ENCODE peak calls at places on chromosome 21, in five cellular contexts. F is fibroblast of lung, K is GM23248, U is heart left ventricle, Z is esophagus squamous epithelium. P is an unnamed sample.

GRCh38 chr21:29538115-29538514 is 239.4 kb downstream of the BACH1 start:
- DNase-seq in F (peak; percentile 77), K (peak; percentile 55), U (no peak), Z (no peak), P (no peak)

GRCh38 chr21:31182231-31183129 is 144.2 kb upstream of the KRTAP19-8 start:
- DNase-seq in F (no peak), K (no peak), U (no peak), Z (no peak), P (no peak)

GRCh38 chr21:31545036-31545435 is 114.5 kb upstream of the SOD1 start:
- DNase-seq in F (no peak), K (no peak), U (no peak), Z (no peak), P (no peak)

GRCh38 chr21:34698270-34699015 is 29.6 kb downstream of the CLIC6 start:
- DNase-seq in F (peak; percentile 21), K (no peak), U (no peak), Z (no peak), P (no peak)

GRCh38 chr21:34221331-34222030 is 142.3 kb upstream of the KCNE2 start:
- DNase-seq in F (no peak), K (no peak), U (no peak), Z (no peak), P (no peak)

GRCh38 chr21:33490991-33491372 is 534 bp downstream of the DNAJC28 start:
- DNase-seq in F (peak; percentile 6), K (peak; percentile 32), U (no peak), Z (no peak), P (no peak)

GRCh38 chr21:42263591-42264131 is 44.7 kb downstream of the ABCG1 start:
- DNase-seq in F (no peak), K (no peak), U (no peak), Z (no peak), P (peak; percentile 13)

GRCh38 chr21:44485254-44485793 is 30.0 kb downstream of the LRRC3 start:
- DNase-seq in F (no peak), K (no peak), U (no peak), Z (no peak), P (peak; percentile 52)

GRCh38 chr21:25283720-25284119 is 323.6 kb downstream of the MRPL39 start:
- DNase-seq in F (peak; percentile 25), K (peak; percentile 68), U (no peak), Z (no peak), P (no peak)

GRCh38 chr21:16608209-16608830 is 878.5 kb downstream of the USP25 start:
- DNase-seq in F (no peak), K (no peak), U (no peak), Z (no peak), P (no peak)

GRCh38 chr21:33801424-33802405 is 113.9 kb downstream of the ATP5PO start:
- DNase-seq in F (peak; percentile 63), K (peak; percentile 84), U (no peak), Z (no peak), P (peak; percentile 90)

GRCh38 chr21:29265690-29266479 is 32.8 kb upstream of the BACH1 start:
- DNase-seq in F (no peak), K (peak; percentile 4), U (no peak), Z (no peak), P (no peak)

GRCh38 chr21:41135715-41136114 is 32.2 kb upstream of the BACE2 start:
- DNase-seq in F (no peak), K (no peak), U (no peak), Z (no peak), P (no peak)

GRCh38 chr21:43361493-43362296 is 65.2 kb downstream of the SIK1 start:
- DNase-seq in F (no peak), K (peak; percentile 75), U (no peak), Z (no peak), P (no peak)

GRCh38 chr21:42672699-42673458 is 19.5 kb downstream of the PDE9A start:
- DNase-seq in F (peak; percentile 89), K (peak; percentile 46), U (no peak), Z (no peak), P (no peak)

GRCh38 chr21:35102488-35103407 is 53.6 kb upstream of the RUNX1 start:
- DNase-seq in F (no peak), K (no peak), U (peak; percentile 69), Z (no peak), P (no peak)

GRCh38 chr21:14734833-14735232 is 188.7 kb upstream of the SAMSN1 start:
- DNase-seq in F (no peak), K (no peak), U (no peak), Z (no peak), P (no peak)

GRCh38 chr21:14736672-14737071 is 190.6 kb upstream of the SAMSN1 start:
- DNase-seq in F (no peak), K (no peak), U (no peak), Z (no peak), P (no peak)

GRCh38 chr21:14737278-14737677 is 191.2 kb upstream of the SAMSN1 start:
- DNase-seq in F (no peak), K (no peak), U (no peak), Z (no peak), P (no peak)

GRCh38 chr21:14737922-14738321 is 191.8 kb upstream of the SAMSN1 start:
- DNase-seq in F (no peak), K (peak; percentile 55), U (no peak), Z (no peak), P (peak; percentile 13)

GRCh38 chr21:14736162-14736561 is 190.0 kb upstream of the SAMSN1 start:
- DNase-seq in F (no peak), K (no peak), U (no peak), Z (no peak), P (no peak)
- H3K9me3 ChIP-seq in F (no peaks in the 10 kb centered on the region), K (no peaks in the 10 kb centered on the region), U (no peaks in the 10 kb centered on the region), Z (no peaks in the 10 kb centered on the region), P (no peaks in the 10 kb centered on the region)

GRCh38 chr21:37243961-37244360 is 23.2 kb downstream of the VPS26C start:
- DNase-seq in F (no peak), K (no peak), U (no peak), Z (no peak), P (no peak)
- H3K9me3 ChIP-seq in F (no peaks in the 10 kb centered on the region), K (no peaks in the 10 kb centered on the region), U (no peaks in the 10 kb centered on the region), Z (no peaks in the 10 kb centered on the region), P (no peaks in the 10 kb centered on the region)

DNA sequence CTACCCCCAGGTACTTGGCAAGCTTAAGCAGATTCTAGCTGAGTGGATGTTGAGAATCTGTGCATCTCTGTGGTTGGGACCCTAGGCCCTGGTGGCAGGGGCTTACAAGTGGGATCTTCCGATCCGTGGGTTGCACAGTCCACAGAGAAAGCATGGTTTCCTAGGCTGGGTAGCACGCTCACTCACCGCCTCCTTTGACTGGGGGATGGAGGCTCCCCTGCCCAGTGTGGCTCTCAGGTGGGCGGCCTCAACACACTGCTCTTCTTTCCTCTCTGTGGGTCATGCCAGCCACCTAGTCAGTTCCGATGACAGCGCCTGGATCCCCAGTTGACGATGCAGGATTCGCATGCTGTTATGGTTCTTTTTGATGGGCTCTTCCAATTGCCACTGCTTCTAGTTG is 639.5 kb upstream of the ADAMTS5 start:
- DNase-seq in F (no peak), K (no peak), U (no peak), Z (no peak), P (no peak)
- H3K9me3 ChIP-seq in F (no peaks in the 10 kb centered on the region), K (no peaks in the 10 kb centered on the region), U (no peaks in the 10 kb centered on the region), Z (no peaks in the 10 kb centered on the region), P (peaks cover 2% of the 10 kb centered on the region)

DNA sequence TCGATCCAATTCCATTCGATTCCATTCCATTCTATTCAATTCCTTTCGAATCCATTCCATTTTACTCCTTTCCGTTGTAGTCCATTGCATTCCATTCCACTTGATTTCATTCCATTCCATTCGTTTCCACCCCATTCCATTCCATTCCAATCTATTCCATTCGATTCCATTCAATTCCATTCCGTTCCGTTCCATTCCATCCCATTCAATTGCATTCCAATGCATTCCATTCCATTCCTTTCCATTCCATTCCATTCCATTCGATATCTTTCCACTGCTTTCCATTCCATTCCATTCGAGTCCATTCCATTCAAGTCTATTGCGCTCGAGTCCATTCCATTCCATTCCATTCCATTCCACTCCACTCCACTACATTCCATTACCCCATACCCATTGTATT is 2568.7 kb upstream of the TPTE start:
- DNase-seq in F (no peak), K (no peak), U (no peak), Z (no peak), P (no peak)
- H3K9me3 ChIP-seq in F (peaks cover 33% of the 10 kb centered on the region), K (peaks cover 36% of the 10 kb centered on the region), U (no peaks in the 10 kb centered on the region), Z (peaks cover 24% of the 10 kb centered on the region), P (peaks cover 78% of the 10 kb centered on the region)

DNA sequence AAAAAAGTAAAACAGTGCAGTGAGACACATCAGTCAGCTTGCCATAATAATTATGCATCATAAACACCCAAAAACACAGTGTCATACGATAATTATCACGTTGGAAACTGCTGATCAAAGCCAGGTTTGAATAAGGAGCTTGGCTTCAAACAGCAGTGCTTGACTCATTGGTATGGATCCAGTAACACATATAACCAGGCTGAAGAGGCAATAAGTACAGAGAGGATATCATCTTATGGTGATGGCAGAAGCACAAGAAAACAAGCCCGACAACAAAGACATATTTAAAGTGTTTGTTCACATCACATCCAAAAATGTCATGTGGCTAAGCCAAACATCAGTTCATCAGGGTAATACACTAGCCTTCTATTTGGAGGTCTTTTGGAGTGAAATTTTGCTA is 389.7 kb downstream of the NCAM2 start:
- DNase-seq in F (no peak), K (no peak), U (no peak), Z (no peak), P (no peak)
- H3K9me3 ChIP-seq in F (no peaks in the 10 kb centered on the region), K (no peaks in the 10 kb centered on the region), U (no peaks in the 10 kb centered on the region), Z (no peaks in the 10 kb centered on the region), P (no peaks in the 10 kb centered on the region)

GRCh38 chr21:23488245-23488644 is 2119.0 kb downstream of the MRPL39 start:
- DNase-seq in F (no peak), K (no peak), U (no peak), Z (no peak), P (no peak)
- H3K9me3 ChIP-seq in F (no peaks in the 10 kb centered on the region), K (no peaks in the 10 kb centered on the region), U (no peaks in the 10 kb centered on the region), Z (no peaks in the 10 kb centered on the region), P (no peaks in the 10 kb centered on the region)

GRCh38 chr21:7947422-7947821 is 2574.0 kb upstream of the TPTE start:
- DNase-seq in F (no peak), K (no peak), U (no peak), Z (no peak), P (no peak)

GRCh38 chr21:7951854-7952519 is 2569.4 kb upstream of the TPTE start:
- DNase-seq in F (no peak), K (no peak), U (no peak), Z (no peak), P (no peak)

GRCh38 chr21:7957713-7958064 is 2563.7 kb upstream of the TPTE start:
- DNase-seq in F (no peak), K (no peak), U (no peak), Z (no peak), P (no peak)

DNA sequence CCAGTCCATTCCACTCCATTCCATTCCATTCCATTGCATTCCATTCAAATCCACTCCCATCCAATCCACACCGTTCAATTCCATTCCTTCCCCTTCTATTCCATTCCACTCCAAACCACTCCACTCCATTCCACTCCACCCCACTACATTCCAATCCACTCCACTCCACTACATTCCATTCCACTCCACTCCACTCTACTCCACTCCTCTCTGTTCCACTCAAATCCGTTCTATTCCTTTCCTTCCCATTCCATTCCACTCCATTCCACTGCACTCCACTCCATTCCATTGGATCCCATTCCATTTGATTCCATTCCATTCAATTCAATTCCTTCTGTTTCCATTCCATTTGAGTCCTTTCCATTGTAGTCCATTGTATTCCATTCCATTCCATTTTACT is 2568.3 kb upstream of the TPTE start:
- DNase-seq in F (no peak), K (no peak), U (no peak), Z (no peak), P (no peak)
- H3K9me3 ChIP-seq in F (peaks cover 30% of the 10 kb centered on the region), K (peaks cover 36% of the 10 kb centered on the region), U (no peaks in the 10 kb centered on the region), Z (peaks cover 23% of the 10 kb centered on the region), P (peaks cover 78% of the 10 kb centered on the region)

GRCh38 chr21:45836268-45836655 is 145.3 kb upstream of the COL6A1 start:
- DNase-seq in F (peak; percentile 33), K (no peak), U (no peak), Z (no peak), P (no peak)
- H3K9me3 ChIP-seq in F (no peaks in the 10 kb centered on the region), K (no peaks in the 10 kb centered on the region), U (no peaks in the 10 kb centered on the region), Z (no peaks in the 10 kb centered on the region), P (peaks cover 8% of the 10 kb centered on the region)

GRCh38 chr21:19475525-19475924 is 1071.9 kb upstream of the TMPRSS15 start:
- DNase-seq in F (no peak), K (no peak), U (no peak), Z (no peak), P (no peak)
- H3K9me3 ChIP-seq in F (no peaks in the 10 kb centered on the region), K (no peaks in the 10 kb centered on the region), U (no peaks in the 10 kb centered on the region), Z (no peaks in the 10 kb centered on the region), P (peaks cover 1% of the 10 kb centered on the region)

P was measured in MG63.